ENCODE peak calls at places on chromosomes 7 and 10, in seven cellular contexts. One of them, this sample, is unnamed.
A peak's percentile ranks its signal among the peaks of the same experiment; 100 is the strongest.

GRCh38 chr7:94431203-94431602 is 36.5 kb downstream of the COL1A2 start:
- DNase-seq in activated CD4-positive, CD25-positive, alpha-beta regulatory T cell treated with anti-CD3 and anti-CD28 coated beads, Interleukin-2, amount 50 U/mL, for 16 hours: no peak
- DNase-seq in skeletal muscle cell: no peak
- DNase-seq in mucosa of descending colon: no peak
- DNase-seq in AG09319: no peak
- DNase-seq in mesenchymal stem cell: no peak
- DNase-seq in transverse colon: no peak
- DNase-seq in this sample: no peak

GRCh38 chr7:139704308-139704879 is 73.4 kb downstream of the HIPK2 start:
- DNase-seq in mesenchymal stem cell: no peak
- DNase-seq in AG09319: no peak
- DNase-seq in mucosa of descending colon: no peak
- DNase-seq in activated CD4-positive, CD25-positive, alpha-beta regulatory T cell treated with anti-CD3 and anti-CD28 coated beads, Interleukin-2, amount 50 U/mL, for 16 hours: no peak
- DNase-seq in transverse colon: peak; percentile 6
- DNase-seq in skeletal muscle cell: no peak
- DNase-seq in this sample: no peak

GRCh38 chr7:82481499-82482097 is 38.0 kb upstream of the CACNA2D1 start:
- DNase-seq in transverse colon: no peak
- DNase-seq in mesenchymal stem cell: peak; percentile 38
- DNase-seq in mucosa of descending colon: no peak
- DNase-seq in activated CD4-positive, CD25-positive, alpha-beta regulatory T cell treated with anti-CD3 and anti-CD28 coated beads, Interleukin-2, amount 50 U/mL, for 16 hours: no peak
- DNase-seq in skeletal muscle cell: no peak
- DNase-seq in AG09319: peak; percentile 4
- DNase-seq in this sample: no peak

GRCh38 chr7:118877187-118877586 is 652.7 kb downstream of the ANKRD7 start:
- DNase-seq in activated CD4-positive, CD25-positive, alpha-beta regulatory T cell treated with anti-CD3 and anti-CD28 coated beads, Interleukin-2, amount 50 U/mL, for 16 hours: no peak
- DNase-seq in mesenchymal stem cell: no peak
- DNase-seq in mucosa of descending colon: no peak
- DNase-seq in transverse colon: no peak
- DNase-seq in AG09319: no peak
- DNase-seq in skeletal muscle cell: no peak
- DNase-seq in this sample: no peak

GRCh38 chr7:19617921-19618320 is 90.9 kb downstream of the POLR1F start:
- DNase-seq in mucosa of descending colon: no peak
- DNase-seq in AG09319: no peak
- DNase-seq in activated CD4-positive, CD25-positive, alpha-beta regulatory T cell treated with anti-CD3 and anti-CD28 coated beads, Interleukin-2, amount 50 U/mL, for 16 hours: no peak
- DNase-seq in skeletal muscle cell: peak; percentile 24
- DNase-seq in mesenchymal stem cell: no peak
- DNase-seq in transverse colon: no peak
- DNase-seq in this sample: no peak

GRCh38 chr10:132986076-132986475 is 43.7 kb upstream of the CFAP46 start:
- DNase-seq in mesenchymal stem cell: no peak
- DNase-seq in mucosa of descending colon: no peak
- DNase-seq in activated CD4-positive, CD25-positive, alpha-beta regulatory T cell treated with anti-CD3 and anti-CD28 coated beads, Interleukin-2, amount 50 U/mL, for 16 hours: no peak
- DNase-seq in transverse colon: no peak
- DNase-seq in skeletal muscle cell: no peak
- DNase-seq in AG09319: no peak
- DNase-seq in this sample: no peak

GRCh38 chr10:113026679-113027078 is 76.6 kb downstream of the TCF7L2 start:
- DNase-seq in mucosa of descending colon: no peak
- DNase-seq in activated CD4-positive, CD25-positive, alpha-beta regulatory T cell treated with anti-CD3 and anti-CD28 coated beads, Interleukin-2, amount 50 U/mL, for 16 hours: no peak
- DNase-seq in mesenchymal stem cell: peak; percentile 97
- DNase-seq in AG09319: peak; percentile 59
- DNase-seq in transverse colon: no peak
- DNase-seq in skeletal muscle cell: peak; percentile 59
- DNase-seq in this sample: no peak

GRCh38 chr7:37247881-37248280 is 200.8 kb downstream of the ELMO1 start:
- DNase-seq in AG09319: no peak
- DNase-seq in mucosa of descending colon: no peak
- DNase-seq in activated CD4-positive, CD25-positive, alpha-beta regulatory T cell treated with anti-CD3 and anti-CD28 coated beads, Interleukin-2, amount 50 U/mL, for 16 hours: no peak
- DNase-seq in mesenchymal stem cell: peak; percentile 10
- DNase-seq in transverse colon: no peak
- DNase-seq in skeletal muscle cell: no peak
- DNase-seq in this sample: peak; percentile 6

GRCh38 chr10:85421421-85421820 is 945.2 kb downstream of the GRID1 start:
- DNase-seq in mesenchymal stem cell: no peak
- DNase-seq in activated CD4-positive, CD25-positive, alpha-beta regulatory T cell treated with anti-CD3 and anti-CD28 coated beads, Interleukin-2, amount 50 U/mL, for 16 hours: no peak
- DNase-seq in mucosa of descending colon: no peak
- DNase-seq in AG09319: no peak
- DNase-seq in transverse colon: no peak
- DNase-seq in skeletal muscle cell: no peak
- DNase-seq in this sample: no peak

GRCh38 chr10:6558759-6559429 is 21.2 kb downstream of the PRKCQ start:
- DNase-seq in mesenchymal stem cell: no peak
- DNase-seq in skeletal muscle cell: no peak
- DNase-seq in activated CD4-positive, CD25-positive, alpha-beta regulatory T cell treated with anti-CD3 and anti-CD28 coated beads, Interleukin-2, amount 50 U/mL, for 16 hours: no peak
- DNase-seq in AG09319: no peak
- DNase-seq in mucosa of descending colon: no peak
- DNase-seq in transverse colon: no peak
- DNase-seq in this sample: no peak

GRCh38 chr10:52486840-52487611 is 172.9 kb downstream of the DKK1 start:
- DNase-seq in mucosa of descending colon: no peak
- DNase-seq in mesenchymal stem cell: peak; percentile 64
- DNase-seq in transverse colon: no peak
- DNase-seq in activated CD4-positive, CD25-positive, alpha-beta regulatory T cell treated with anti-CD3 and anti-CD28 coated beads, Interleukin-2, amount 50 U/mL, for 16 hours: no peak
- DNase-seq in skeletal muscle cell: peak; percentile 78
- DNase-seq in AG09319: peak; percentile 52
- DNase-seq in this sample: no peak

GRCh38 chr10:24255907-24256306 is 47.0 kb downstream of the KIAA1217 start:
- DNase-seq in AG09319: no peak
- DNase-seq in mucosa of descending colon: no peak
- DNase-seq in activated CD4-positive, CD25-positive, alpha-beta regulatory T cell treated with anti-CD3 and anti-CD28 coated beads, Interleukin-2, amount 50 U/mL, for 16 hours: no peak
- DNase-seq in mesenchymal stem cell: no peak
- DNase-seq in skeletal muscle cell: no peak
- DNase-seq in transverse colon: no peak
- DNase-seq in this sample: peak; percentile 57

GRCh38 chr10:100318201-100318600 is 11.8 kb downstream of the PKD2L1 start:
- DNase-seq in mucosa of descending colon: no peak
- DNase-seq in skeletal muscle cell: no peak
- DNase-seq in AG09319: no peak
- DNase-seq in activated CD4-positive, CD25-positive, alpha-beta regulatory T cell treated with anti-CD3 and anti-CD28 coated beads, Interleukin-2, amount 50 U/mL, for 16 hours: no peak
- DNase-seq in mesenchymal stem cell: no peak
- DNase-seq in transverse colon: no peak
- DNase-seq in this sample: no peak

GRCh38 chr7:138895700-138896099 is 85.5 kb downstream of the KIAA1549 start:
- DNase-seq in mucosa of descending colon: no peak
- DNase-seq in transverse colon: no peak
- DNase-seq in mesenchymal stem cell: no peak
- DNase-seq in activated CD4-positive, CD25-positive, alpha-beta regulatory T cell treated with anti-CD3 and anti-CD28 coated beads, Interleukin-2, amount 50 U/mL, for 16 hours: no peak
- DNase-seq in AG09319: no peak
- DNase-seq in skeletal muscle cell: no peak
- DNase-seq in this sample: no peak

GRCh38 chr10:71191019-71191418 is 21.4 kb upstream of the UNC5B start:
- DNase-seq in transverse colon: no peak
- DNase-seq in mucosa of descending colon: no peak
- DNase-seq in activated CD4-positive, CD25-positive, alpha-beta regulatory T cell treated with anti-CD3 and anti-CD28 coated beads, Interleukin-2, amount 50 U/mL, for 16 hours: no peak
- DNase-seq in mesenchymal stem cell: no peak
- DNase-seq in AG09319: no peak
- DNase-seq in skeletal muscle cell: no peak
- DNase-seq in this sample: no peak

GRCh38 chr7:133854739-133855138 is 272.4 kb upstream of the LRGUK start:
- DNase-seq in skeletal muscle cell: no peak
- DNase-seq in activated CD4-positive, CD25-positive, alpha-beta regulatory T cell treated with anti-CD3 and anti-CD28 coated beads, Interleukin-2, amount 50 U/mL, for 16 hours: no peak
- DNase-seq in mesenchymal stem cell: peak; percentile 56
- DNase-seq in transverse colon: no peak
- DNase-seq in mucosa of descending colon: no peak
- DNase-seq in AG09319: peak; percentile 30
- DNase-seq in this sample: peak; percentile 57

GRCh38 chr7:27073066-27073465 is 22.7 kb downstream of the HOXA1 start:
- DNase-seq in skeletal muscle cell: no peak
- DNase-seq in mucosa of descending colon: no peak
- DNase-seq in mesenchymal stem cell: no peak
- DNase-seq in AG09319: no peak
- DNase-seq in activated CD4-positive, CD25-positive, alpha-beta regulatory T cell treated with anti-CD3 and anti-CD28 coated beads, Interleukin-2, amount 50 U/mL, for 16 hours: no peak
- DNase-seq in transverse colon: no peak
- DNase-seq in this sample: peak; percentile 22

GRCh38 chr7:136728945-136729344 is 139.5 kb upstream of the CHRM2 start:
- DNase-seq in transverse colon: no peak
- DNase-seq in mesenchymal stem cell: no peak
- DNase-seq in AG09319: no peak
- DNase-seq in activated CD4-positive, CD25-positive, alpha-beta regulatory T cell treated with anti-CD3 and anti-CD28 coated beads, Interleukin-2, amount 50 U/mL, for 16 hours: no peak
- DNase-seq in mucosa of descending colon: no peak
- DNase-seq in skeletal muscle cell: no peak
- DNase-seq in this sample: no peak

GRCh38 chr7:95730493-95731280 is 41.7 kb upstream of the DYNC1I1 start:
- DNase-seq in transverse colon: no peak
- DNase-seq in mesenchymal stem cell: no peak
- DNase-seq in AG09319: no peak
- DNase-seq in activated CD4-positive, CD25-positive, alpha-beta regulatory T cell treated with anti-CD3 and anti-CD28 coated beads, Interleukin-2, amount 50 U/mL, for 16 hours: no peak
- DNase-seq in mucosa of descending colon: no peak
- DNase-seq in skeletal muscle cell: no peak
- DNase-seq in this sample: no peak

GRCh38 chr10:58641708-58642107 is 129.0 kb downstream of the BICC1 start:
- DNase-seq in activated CD4-positive, CD25-positive, alpha-beta regulatory T cell treated with anti-CD3 and anti-CD28 coated beads, Interleukin-2, amount 50 U/mL, for 16 hours: no peak
- DNase-seq in mesenchymal stem cell: peak; percentile 10
- DNase-seq in skeletal muscle cell: peak; percentile 57
- DNase-seq in mucosa of descending colon: no peak
- DNase-seq in AG09319: no peak
- DNase-seq in transverse colon: no peak
- DNase-seq in this sample: no peak

GRCh38 chr7:155344270-155344617 is 46.6 kb downstream of the INSIG1 start:
- DNase-seq in transverse colon: no peak
- DNase-seq in mucosa of descending colon: no peak
- DNase-seq in activated CD4-positive, CD25-positive, alpha-beta regulatory T cell treated with anti-CD3 and anti-CD28 coated beads, Interleukin-2, amount 50 U/mL, for 16 hours: no peak
- DNase-seq in mesenchymal stem cell: no peak
- DNase-seq in AG09319: no peak
- DNase-seq in skeletal muscle cell: no peak
- DNase-seq in this sample: no peak

GRCh38 chr10:86757110-86757790 is 831 bp downstream of the BMPR1A start:
- DNase-seq in activated CD4-positive, CD25-positive, alpha-beta regulatory T cell treated with anti-CD3 and anti-CD28 coated beads, Interleukin-2, amount 50 U/mL, for 16 hours: no peak
- DNase-seq in skeletal muscle cell: no peak
- DNase-seq in mucosa of descending colon: peak; percentile 69
- DNase-seq in AG09319: no peak
- DNase-seq in mesenchymal stem cell: peak; percentile 84
- DNase-seq in transverse colon: peak; percentile 46
- DNase-seq in this sample: no peak

GRCh38 chr10:10830316-10831061 is 187.2 kb upstream of the CELF2 start:
- DNase-seq in activated CD4-positive, CD25-positive, alpha-beta regulatory T cell treated with anti-CD3 and anti-CD28 coated beads, Interleukin-2, amount 50 U/mL, for 16 hours: no peak
- DNase-seq in transverse colon: no peak
- DNase-seq in skeletal muscle cell: peak; percentile 77
- DNase-seq in mesenchymal stem cell: peak; percentile 93
- DNase-seq in mucosa of descending colon: no peak
- DNase-seq in AG09319: peak; percentile 70
- DNase-seq in this sample: no peak

GRCh38 chr10:88045544-88046415 is 182.4 kb downstream of the PTEN start:
- DNase-seq in transverse colon: no peak
- DNase-seq in AG09319: no peak
- DNase-seq in mucosa of descending colon: no peak
- DNase-seq in mesenchymal stem cell: no peak
- DNase-seq in activated CD4-positive, CD25-positive, alpha-beta regulatory T cell treated with anti-CD3 and anti-CD28 coated beads, Interleukin-2, amount 50 U/mL, for 16 hours: no peak
- DNase-seq in skeletal muscle cell: no peak
- DNase-seq in this sample: no peak

GRCh38 chr10:17784701-17785100 is 24.4 kb upstream of the MRC1 start:
- DNase-seq in transverse colon: no peak
- DNase-seq in AG09319: no peak
- DNase-seq in activated CD4-positive, CD25-positive, alpha-beta regulatory T cell treated with anti-CD3 and anti-CD28 coated beads, Interleukin-2, amount 50 U/mL, for 16 hours: no peak
- DNase-seq in mesenchymal stem cell: no peak
- DNase-seq in mucosa of descending colon: no peak
- DNase-seq in skeletal muscle cell: no peak
- DNase-seq in this sample: no peak

GRCh38 chr7:12401538-12402364 is 1.9 kb downstream of the VWDE start:
- DNase-seq in activated CD4-positive, CD25-positive, alpha-beta regulatory T cell treated with anti-CD3 and anti-CD28 coated beads, Interleukin-2, amount 50 U/mL, for 16 hours: no peak
- DNase-seq in skeletal muscle cell: no peak
- DNase-seq in AG09319: no peak
- DNase-seq in transverse colon: no peak
- DNase-seq in mesenchymal stem cell: no peak
- DNase-seq in mucosa of descending colon: no peak
- DNase-seq in this sample: no peak

GRCh38 chr7:86733783-86734182 is 90.1 kb downstream of the GRM3 start:
- DNase-seq in mesenchymal stem cell: peak; percentile 10
- DNase-seq in skeletal muscle cell: no peak
- DNase-seq in activated CD4-positive, CD25-positive, alpha-beta regulatory T cell treated with anti-CD3 and anti-CD28 coated beads, Interleukin-2, amount 50 U/mL, for 16 hours: no peak
- DNase-seq in AG09319: no peak
- DNase-seq in transverse colon: no peak
- DNase-seq in mucosa of descending colon: no peak
- DNase-seq in this sample: no peak

This sample was measured in LNCaP clone FGC.